ENCODE peak calls at places on chromosomes 7 and 10, in five cellular contexts. B is psoas muscle, V is adrenal gland, O is H9, S is mucosa of descending colon. P is an unnamed sample. For H3K4me1 and H3K9me3, the result is how much of the 10 kb centered on the place peaks cover.

GRCh38 chr10:89652971-89653370 is 7.9 kb upstream of the PANK1 start:
- DNase-seq in O (no peak), S (no peak), V (no peak), B (no peak), P (no peak)

GRCh38 chr10:124283215-124284046 is 135.3 kb downstream of the OAT start:
- DNase-seq in S (no peak), B (no peak), O (no peak), V (no peak), P (no peak)

GRCh38 chr7:151060416-151061234 is 1.2 kb downstream of the SLC4A2 start:
- DNase-seq in O (no peak), S (no peak), B (no peak), V (peak), P (no peak)

GRCh38 chr7:90660819-90661218 is 64.7 kb downstream of the CDK14 start:
- DNase-seq in V (no peak), O (no peak), S (no peak), B (no peak), P (no peak)

GRCh38 chr7:142880886-142881505 is 4.5 kb downstream of the TRPV6 start:
- DNase-seq in V (peak), B (no peak), S (no peak), O (peak), P (no peak)

GRCh38 chr7:100044719-100045118 is 4.9 kb upstream of the ZSCAN21 start:
- DNase-seq in V (no peak), S (no peak), O (no peak), B (no peak), P (no peak)

GRCh38 chr7:47659664-47660462 is 78.0 kb upstream of the TNS3 start:
- DNase-seq in S (no peak), B (no peak), O (no peak), V (no peak), P (no peak)

GRCh38 chr7:103380395-103381191 is 33.1 kb downstream of the PSMC2 start:
- DNase-seq in B (no peak), S (no peak), V (no peak), O (no peak), P (no peak)

GRCh38 chr10:30058570-30059132 is 735 bp downstream of the JCAD start:
- DNase-seq in O (no peak), V (no peak), S (no peak), B (peak), P (no peak)

GRCh38 chr7:53111061-53111460 is 75.6 kb downstream of the POM121L12 start:
- DNase-seq in O (no peak), S (no peak), B (no peak), V (no peak), P (peak)

GRCh38 chr7:77351539-77352004 is 64.6 kb downstream of the GSAP start:
- DNase-seq in B (no peak), O (no peak), S (no peak), V (no peak), P (peak)

GRCh38 chr7:116736927-116737715 is 65.1 kb downstream of the MET start:
- DNase-seq in O (no peak), V (no peak), S (no peak), B (no peak), P (no peak)

DNA sequence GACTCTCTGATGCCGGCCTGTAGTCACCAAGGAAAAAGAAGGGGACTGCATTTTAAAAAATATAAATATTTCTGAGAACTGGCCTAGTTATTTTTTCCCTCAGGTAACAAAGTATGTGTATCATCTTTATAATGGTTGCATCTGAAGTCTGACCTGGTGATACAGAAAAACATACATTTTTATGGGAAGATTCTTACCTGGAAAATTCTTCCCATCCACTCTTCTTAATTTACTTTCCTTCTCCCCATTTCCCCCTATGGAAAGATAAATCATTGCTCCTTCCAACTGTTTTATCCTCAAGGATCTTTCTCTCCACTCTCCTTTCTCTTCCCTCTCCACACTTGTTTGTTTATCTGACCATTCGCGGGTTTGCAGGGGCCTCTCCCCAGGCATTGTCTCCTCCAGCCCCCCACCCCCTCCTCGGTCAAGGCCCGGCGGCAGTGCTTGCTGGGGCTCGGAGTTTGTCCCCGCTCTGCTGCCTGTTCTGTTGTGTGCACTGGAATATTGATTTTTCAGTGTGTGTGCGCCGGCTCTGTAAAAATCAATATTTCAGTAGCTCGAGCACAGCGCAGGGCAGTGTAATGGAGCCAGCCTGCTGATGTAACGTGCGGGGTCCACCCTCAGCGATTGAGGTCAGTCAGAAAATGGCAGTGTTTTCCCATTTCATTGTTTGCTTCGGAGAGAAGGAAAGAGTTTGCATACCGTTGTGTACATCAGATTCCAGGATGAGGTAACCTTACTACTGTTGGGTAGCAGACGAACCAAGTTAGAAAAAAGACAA is 199.5 kb upstream of the NFE2L3 start:
- DNase-seq in O (peak), B (no peak), V (no peak), S (no peak), P (no peak)
- H3K4me1 ChIP-seq in O (under half), B (under half), V (under half), S (under half), P (under half)

DNA sequence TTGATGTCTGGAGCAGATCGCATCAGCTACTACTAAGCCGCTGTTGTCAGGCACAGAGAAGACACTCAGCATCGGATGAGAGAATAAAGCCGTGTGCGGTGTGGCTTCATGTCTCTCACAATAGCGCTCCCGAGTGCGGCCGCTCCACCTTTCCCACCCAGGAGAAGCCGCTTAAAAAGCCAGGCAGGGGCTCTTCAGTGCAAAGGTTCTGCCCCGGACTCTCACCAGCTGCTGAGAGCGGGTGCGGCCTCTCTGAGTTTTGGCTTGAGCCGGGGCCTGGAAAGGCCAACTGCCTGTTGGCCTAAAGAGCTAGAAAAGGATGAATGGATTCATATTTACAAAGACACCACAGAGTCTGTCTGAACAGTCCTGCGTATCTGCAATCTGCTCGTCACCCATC is 600.6 kb downstream of the DNAJB6 start:
- DNase-seq in V (no peak), O (no peak), S (no peak), B (no peak), P (no peak)
- H3K9me3 ChIP-seq in V (under half), O (under half), S (under half), B (under half), P (under half)

GRCh38 chr10:64732372-64732715 is 1211.1 kb downstream of the REEP3 start:
- DNase-seq in B (no peak), O (no peak), V (no peak), S (no peak), P (no peak)

GRCh38 chr10:64738462-64738861 is 1217.3 kb downstream of the REEP3 start:
- DNase-seq in V (no peak), O (no peak), B (no peak), S (no peak), P (no peak)

GRCh38 chr10:64731016-64731415 is 1209.8 kb downstream of the REEP3 start:
- DNase-seq in S (no peak), V (no peak), O (no peak), B (no peak), P (no peak)

GRCh38 chr10:64733980-64734379 is 1212.8 kb downstream of the REEP3 start:
- DNase-seq in S (no peak), V (no peak), B (no peak), O (no peak), P (no peak)
- TF ChIP-seq CTCF in S (no peak), V (no peak), B (no peak), O (peak), P (peak)

GRCh38 chr7:50664937-50665336 is 99.7 kb upstream of the DDC start:
- DNase-seq in V (no peak), S (no peak), B (no peak), O (no peak), P (no peak)
- H3K4me1 ChIP-seq in V (half or more), S (under half), B (half or more), O (under half), P (half or more)

GRCh38 chr7:155893664-155894063 is 81.4 kb upstream of the SHH start:
- DNase-seq in V (no peak), B (no peak), S (no peak), O (no peak), P (no peak)

GRCh38 chr7:155896531-155897263 is 84.4 kb upstream of the SHH start:
- DNase-seq in S (no peak), B (no peak), O (no peak), V (no peak), P (no peak)

GRCh38 chr7:155889636-155890508 is 77.6 kb upstream of the SHH start:
- DNase-seq in S (peak), V (no peak), B (no peak), O (no peak), P (no peak)

GRCh38 chr7:155897758-155898386 is 85.6 kb upstream of the SHH start:
- DNase-seq in O (no peak), B (no peak), V (no peak), S (no peak), P (no peak)

DNA sequence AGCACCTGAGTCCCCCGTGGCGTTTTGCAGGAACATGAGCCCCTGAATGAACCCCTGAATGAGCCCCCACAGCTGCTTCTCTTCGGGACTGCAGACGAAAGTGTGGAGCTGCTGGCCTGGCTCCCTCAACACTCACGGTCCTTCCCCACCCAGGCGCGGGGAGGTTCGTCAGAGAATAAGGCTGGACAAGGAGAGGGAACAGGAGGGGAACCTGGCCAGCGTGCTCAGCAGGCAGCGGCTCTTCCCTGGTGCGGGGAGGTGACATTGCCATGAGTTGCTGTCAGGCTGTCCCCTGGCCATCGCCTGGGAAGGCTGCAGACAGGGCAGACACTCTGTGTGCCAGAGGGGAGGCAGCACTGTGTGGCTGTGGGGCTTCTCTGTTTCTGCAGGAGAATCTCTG is 80.9 kb upstream of the SHH start:
- DNase-seq in B (no peak), O (no peak), V (no peak), S (no peak), P (no peak)
- H3K9me3 ChIP-seq in B (under half), O (under half), V (under half), S (under half), P (under half)

GRCh38 chr10:11354823-11355222 is 256.6 kb downstream of the USP6NL start:
- DNase-seq in O (no peak), B (no peak), S (no peak), V (no peak), P (no peak)

GRCh38 chr10:11357361-11357760 is 254.1 kb downstream of the USP6NL start:
- DNase-seq in O (no peak), S (no peak), B (no peak), V (no peak), P (no peak)

GRCh38 chr10:11351801-11352200 is 259.6 kb downstream of the USP6NL start:
- DNase-seq in S (no peak), V (no peak), B (no peak), O (no peak), P (no peak)

GRCh38 chr10:11355625-11356024 is 255.8 kb downstream of the USP6NL start:
- DNase-seq in O (no peak), V (no peak), S (no peak), B (no peak), P (no peak)

DNA sequence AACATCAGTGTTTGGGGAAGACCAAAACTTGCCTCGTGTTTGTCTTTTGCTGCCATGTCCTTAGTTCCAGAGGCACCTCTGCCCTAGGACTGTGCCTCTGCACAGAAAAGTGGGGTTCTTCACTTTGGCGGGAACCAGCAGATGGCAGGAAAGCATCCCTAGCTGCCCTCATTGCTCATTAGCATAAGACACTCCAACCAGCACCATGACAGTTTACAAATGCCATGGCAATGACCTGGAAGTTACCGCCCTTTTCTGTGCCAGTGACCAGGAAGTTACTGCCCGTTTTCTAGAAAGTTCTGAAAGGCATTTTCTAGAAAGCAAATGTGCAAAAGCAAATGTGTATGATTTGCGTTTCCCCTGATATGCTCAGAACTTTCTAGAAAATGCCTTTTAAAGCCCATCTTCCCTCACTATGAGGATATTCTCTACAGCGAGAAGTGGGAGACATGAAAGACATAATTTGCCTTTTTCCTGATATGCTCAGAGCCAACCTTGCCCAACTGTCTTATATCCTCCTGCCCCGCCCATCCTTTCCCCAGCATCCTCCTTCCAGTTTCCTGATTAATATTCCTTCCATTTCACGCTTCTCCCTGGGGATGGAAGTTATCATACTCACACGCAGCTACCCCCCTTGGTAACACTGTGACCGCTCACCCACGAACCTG is 258.1 kb downstream of the USP6NL start:
- DNase-seq in V (no peak), S (no peak), B (no peak), O (no peak), P (no peak)
- TF ChIP-seq CTCF in V (no peak), S (no peak), B (no peak), O (no peak), P (no peak)

P was measured in heart right ventricle.